ENCODE peak calls at places on chromosomes 1 and 21, in nine cellular contexts. U is mucosa of descending colon, J is EH, S is Caki2, P is T-helper 1 cell, K is T-helper 2 cell, D is posterior vena cava, T is A549, O is H1. B is an unnamed sample.
A peak's percentile ranks its signal among the peaks of the same experiment; 100 is the strongest.

GRCh38 chr1:19932866-19933265 is 9.4 kb upstream of the PLA2G2E start:
- DNase-seq in U (no peak), J (no peak), T (no peak), S (no peak), P (no peak), O (no peak), D (no peak), K (no peak), B (no peak)

GRCh38 chr21:33543505-33544129 is 779 bp downstream of the SON start:
- DNase-seq in O (no peak), K (peak; percentile 57), P (no peak), U (peak; percentile 86), T (no peak), J (no peak), S (no peak), D (peak; percentile 92), B (peak; percentile 18)

GRCh38 chr1:15950302-15950701 is 25.6 kb downstream of the ZBTB17 start:
- DNase-seq in T (no peak), J (no peak), P (no peak), S (no peak), D (no peak), K (peak; percentile 53), U (no peak), O (no peak), B (no peak)

GRCh38 chr1:177983824-177984528 is 14.1 kb upstream of the SEC16B start:
- DNase-seq in S (no peak), P (no peak), J (peak; percentile 91), O (peak; percentile 21), D (peak; percentile 84), K (no peak), U (no peak), T (peak; percentile 34), B (no peak)

GRCh38 chr1:226870323-226871046 is at the start of gene PSEN2:
- DNase-seq in U (peak; percentile 85), P (peak; percentile 21), J (peak; percentile 67), S (peak; percentile 72), T (peak; percentile 61), O (no peak), D (peak; percentile 89), K (peak; percentile 43), B (peak; percentile 51)

GRCh38 chr1:235304549-235305451 is 23.2 kb downstream of the ARID4B start:
- DNase-seq in P (no peak), J (peak; percentile 51), K (no peak), U (no peak), O (no peak), S (no peak), T (no peak), D (no peak), B (no peak)

GRCh38 chr21:18449586-18449985 is 46.0 kb upstream of the TMPRSS15 start:
- DNase-seq in P (no peak), S (no peak), T (no peak), O (no peak), K (no peak), D (no peak), U (no peak), J (no peak), B (peak; percentile 35)

GRCh38 chr1:98045211-98046030 is 124.6 kb upstream of the DPYD start:
- DNase-seq in D (no peak), S (no peak), J (peak; percentile 48), K (no peak), U (peak; percentile 39), T (peak; percentile 81), P (no peak), O (no peak), B (no peak)

GRCh38 chr1:21045351-21045750 is 131.3 kb downstream of the EIF4G3 start:
- DNase-seq in D (no peak), U (no peak), P (no peak), K (no peak), T (no peak), O (no peak), S (no peak), J (peak; percentile 42), B (no peak)

GRCh38 chr1:85576642-85577420 is 3.7 kb upstream of the CCN1 start:
- DNase-seq in D (peak; percentile 97), J (peak; percentile 91), S (peak; percentile 71), P (no peak), O (no peak), U (peak; percentile 79), T (peak; percentile 84), K (no peak), B (no peak)